ENCODE peak calls at places on chromosomes 7 and 10, in seven cellular contexts. One of them, this sample, is unnamed.

GRCh38 chr7:137328389-137329120 is 15.0 kb downstream of the PTN start:
- DNase-seq in activated CD8-positive, alpha-beta memory T cell treated with anti-CD3 and anti-CD28 coated beads, Interleukin-2, amount 50 U/mL, for 4 hours: no peak
- DNase-seq in breast epithelium: no peak
- DNase-seq in GM23248: no peak
- DNase-seq in astrocyte of the hippocampus: peak; percentile 35
- DNase-seq in GM04503: no peak
- DNase-seq in hepatocyte: no peak
- DNase-seq in this sample: no peak

GRCh38 chr7:17706734-17707133 is 233.6 kb downstream of the SNX13 start:
- DNase-seq in breast epithelium: no peak
- DNase-seq in hepatocyte: peak; percentile 74
- DNase-seq in GM04503: no peak
- DNase-seq in GM23248: peak; percentile 78
- DNase-seq in astrocyte of the hippocampus: peak; percentile 79
- DNase-seq in activated CD8-positive, alpha-beta memory T cell treated with anti-CD3 and anti-CD28 coated beads, Interleukin-2, amount 50 U/mL, for 4 hours: peak; percentile 16
- DNase-seq in this sample: no peak

GRCh38 chr10:498760-499435 is 190.6 kb downstream of the DIP2C start:
- DNase-seq in astrocyte of the hippocampus: no peak
- DNase-seq in hepatocyte: no peak
- DNase-seq in activated CD8-positive, alpha-beta memory T cell treated with anti-CD3 and anti-CD28 coated beads, Interleukin-2, amount 50 U/mL, for 4 hours: no peak
- DNase-seq in GM23248: no peak
- DNase-seq in GM04503: no peak
- DNase-seq in breast epithelium: no peak
- DNase-seq in this sample: no peak

GRCh38 chr7:55249332-55249731 is 115.8 kb upstream of the LANCL2 start:
- DNase-seq in GM23248: no peak
- DNase-seq in GM04503: no peak
- DNase-seq in activated CD8-positive, alpha-beta memory T cell treated with anti-CD3 and anti-CD28 coated beads, Interleukin-2, amount 50 U/mL, for 4 hours: no peak
- DNase-seq in hepatocyte: peak; percentile 32
- DNase-seq in astrocyte of the hippocampus: no peak
- DNase-seq in breast epithelium: no peak
- DNase-seq in this sample: no peak

GRCh38 chr7:36208406-36208805 is 55.4 kb downstream of the EEPD1 start:
- DNase-seq in breast epithelium: no peak
- DNase-seq in GM23248: peak; percentile 49
- DNase-seq in astrocyte of the hippocampus: peak; percentile 30
- DNase-seq in GM04503: no peak
- DNase-seq in activated CD8-positive, alpha-beta memory T cell treated with anti-CD3 and anti-CD28 coated beads, Interleukin-2, amount 50 U/mL, for 4 hours: no peak
- DNase-seq in hepatocyte: no peak
- DNase-seq in this sample: no peak

GRCh38 chr7:104442461-104442860 is 114.1 kb downstream of the LHFPL3 start:
- DNase-seq in astrocyte of the hippocampus: no peak
- DNase-seq in hepatocyte: no peak
- DNase-seq in GM23248: no peak
- DNase-seq in breast epithelium: no peak
- DNase-seq in GM04503: no peak
- DNase-seq in activated CD8-positive, alpha-beta memory T cell treated with anti-CD3 and anti-CD28 coated beads, Interleukin-2, amount 50 U/mL, for 4 hours: no peak
- DNase-seq in this sample: no peak

GRCh38 chr10:111098679-111099437 is 22.0 kb downstream of the ADRA2A start:
- DNase-seq in activated CD8-positive, alpha-beta memory T cell treated with anti-CD3 and anti-CD28 coated beads, Interleukin-2, amount 50 U/mL, for 4 hours: no peak
- DNase-seq in GM04503: no peak
- DNase-seq in breast epithelium: no peak
- DNase-seq in hepatocyte: no peak
- DNase-seq in astrocyte of the hippocampus: no peak
- DNase-seq in GM23248: peak; percentile 45
- DNase-seq in this sample: no peak

GRCh38 chr7:100914879-100915442 is 19.3 kb upstream of the ACHE start:
- DNase-seq in GM23248: peak; percentile 42
- DNase-seq in astrocyte of the hippocampus: no peak
- DNase-seq in breast epithelium: no peak
- DNase-seq in GM04503: no peak
- DNase-seq in hepatocyte: no peak
- DNase-seq in activated CD8-positive, alpha-beta memory T cell treated with anti-CD3 and anti-CD28 coated beads, Interleukin-2, amount 50 U/mL, for 4 hours: no peak
- DNase-seq in this sample: no peak

GRCh38 chr10:93493162-93493561 is 3.2 kb upstream of the CEP55 start:
- DNase-seq in astrocyte of the hippocampus: no peak
- DNase-seq in hepatocyte: no peak
- DNase-seq in breast epithelium: no peak
- DNase-seq in GM23248: no peak
- DNase-seq in activated CD8-positive, alpha-beta memory T cell treated with anti-CD3 and anti-CD28 coated beads, Interleukin-2, amount 50 U/mL, for 4 hours: no peak
- DNase-seq in GM04503: no peak
- DNase-seq in this sample: no peak

GRCh38 chr10:77909755-77910375 is 16.7 kb downstream of the DLG5 start:
- DNase-seq in astrocyte of the hippocampus: no peak
- DNase-seq in hepatocyte: peak; percentile 83
- DNase-seq in GM23248: peak; percentile 87
- DNase-seq in activated CD8-positive, alpha-beta memory T cell treated with anti-CD3 and anti-CD28 coated beads, Interleukin-2, amount 50 U/mL, for 4 hours: no peak
- DNase-seq in GM04503: no peak
- DNase-seq in breast epithelium: no peak
- DNase-seq in this sample: no peak

GRCh38 chr10:75987610-75988009 is 556.2 kb downstream of the LRMDA start:
- DNase-seq in activated CD8-positive, alpha-beta memory T cell treated with anti-CD3 and anti-CD28 coated beads, Interleukin-2, amount 50 U/mL, for 4 hours: no peak
- DNase-seq in astrocyte of the hippocampus: peak; percentile 74
- DNase-seq in breast epithelium: no peak
- DNase-seq in GM04503: peak; percentile 28
- DNase-seq in GM23248: peak; percentile 83
- DNase-seq in hepatocyte: peak; percentile 15
- DNase-seq in this sample: no peak

GRCh38 chr7:105339404-105340316 is 49.1 kb downstream of the SRPK2 start:
- DNase-seq in astrocyte of the hippocampus: no peak
- DNase-seq in GM04503: no peak
- DNase-seq in breast epithelium: no peak
- DNase-seq in hepatocyte: no peak
- DNase-seq in activated CD8-positive, alpha-beta memory T cell treated with anti-CD3 and anti-CD28 coated beads, Interleukin-2, amount 50 U/mL, for 4 hours: no peak
- DNase-seq in GM23248: no peak
- DNase-seq in this sample: no peak

GRCh38 chr7:26181474-26182227 is 18.9 kb downstream of the HNRNPA2B1 start:
- DNase-seq in breast epithelium: no peak
- DNase-seq in hepatocyte: no peak
- DNase-seq in activated CD8-positive, alpha-beta memory T cell treated with anti-CD3 and anti-CD28 coated beads, Interleukin-2, amount 50 U/mL, for 4 hours: no peak
- DNase-seq in astrocyte of the hippocampus: no peak
- DNase-seq in GM23248: no peak
- DNase-seq in GM04503: no peak
- DNase-seq in this sample: no peak

GRCh38 chr10:34889004-34889869 is 74.1 kb upstream of the PARD3 start:
- DNase-seq in breast epithelium: no peak
- DNase-seq in hepatocyte: no peak
- DNase-seq in activated CD8-positive, alpha-beta memory T cell treated with anti-CD3 and anti-CD28 coated beads, Interleukin-2, amount 50 U/mL, for 4 hours: no peak
- DNase-seq in GM23248: peak; percentile 42
- DNase-seq in GM04503: peak; percentile 20
- DNase-seq in astrocyte of the hippocampus: peak; percentile 77
- DNase-seq in this sample: no peak

GRCh38 chr10:27741173-27742091 is 4.2 kb downstream of the MKX start:
- DNase-seq in hepatocyte: peak; percentile 8
- DNase-seq in breast epithelium: no peak
- DNase-seq in GM04503: no peak
- DNase-seq in astrocyte of the hippocampus: no peak
- DNase-seq in GM23248: no peak
- DNase-seq in activated CD8-positive, alpha-beta memory T cell treated with anti-CD3 and anti-CD28 coated beads, Interleukin-2, amount 50 U/mL, for 4 hours: no peak
- DNase-seq in this sample: peak; percentile 67

GRCh38 chr7:76356823-76357222 is 2.0 kb downstream of the YWHAG start:
- DNase-seq in breast epithelium: no peak
- DNase-seq in GM23248: peak; percentile 80
- DNase-seq in astrocyte of the hippocampus: peak; percentile 44
- DNase-seq in GM04503: no peak
- DNase-seq in activated CD8-positive, alpha-beta memory T cell treated with anti-CD3 and anti-CD28 coated beads, Interleukin-2, amount 50 U/mL, for 4 hours: no peak
- DNase-seq in hepatocyte: peak; percentile 54
- DNase-seq in this sample: no peak

GRCh38 chr7:30469303-30469702 is 9.3 kb downstream of the NOD1 start:
- DNase-seq in GM04503: peak; percentile 99
- DNase-seq in astrocyte of the hippocampus: peak; percentile 98
- DNase-seq in breast epithelium: peak; percentile 72
- DNase-seq in hepatocyte: peak; percentile 92
- DNase-seq in GM23248: peak; percentile 99
- DNase-seq in activated CD8-positive, alpha-beta memory T cell treated with anti-CD3 and anti-CD28 coated beads, Interleukin-2, amount 50 U/mL, for 4 hours: no peak
- DNase-seq in this sample: peak; percentile 92

GRCh38 chr7:124399941-124400340 is 365.7 kb downstream of the GPR37 start:
- DNase-seq in breast epithelium: no peak
- DNase-seq in astrocyte of the hippocampus: no peak
- DNase-seq in activated CD8-positive, alpha-beta memory T cell treated with anti-CD3 and anti-CD28 coated beads, Interleukin-2, amount 50 U/mL, for 4 hours: no peak
- DNase-seq in GM04503: no peak
- DNase-seq in GM23248: no peak
- DNase-seq in hepatocyte: no peak
- DNase-seq in this sample: no peak

GRCh38 chr10:44334621-44335184 is 50.2 kb downstream of the CXCL12 start:
- DNase-seq in hepatocyte: no peak
- DNase-seq in breast epithelium: no peak
- DNase-seq in GM04503: peak; percentile 33
- DNase-seq in activated CD8-positive, alpha-beta memory T cell treated with anti-CD3 and anti-CD28 coated beads, Interleukin-2, amount 50 U/mL, for 4 hours: no peak
- DNase-seq in GM23248: peak; percentile 76
- DNase-seq in astrocyte of the hippocampus: peak; percentile 61
- DNase-seq in this sample: peak; percentile 9

GRCh38 chr7:157228864-157229422 is 90.2 kb downstream of the UBE3C start:
- DNase-seq in activated CD8-positive, alpha-beta memory T cell treated with anti-CD3 and anti-CD28 coated beads, Interleukin-2, amount 50 U/mL, for 4 hours: peak; percentile 23
- DNase-seq in GM23248: peak; percentile 57
- DNase-seq in astrocyte of the hippocampus: peak; percentile 34
- DNase-seq in GM04503: no peak
- DNase-seq in breast epithelium: no peak
- DNase-seq in hepatocyte: peak; percentile 19
- DNase-seq in this sample: no peak

GRCh38 chr10:62082729-62083412 is 181.4 kb downstream of the ARID5B start:
- DNase-seq in astrocyte of the hippocampus: peak; percentile 52
- DNase-seq in activated CD8-positive, alpha-beta memory T cell treated with anti-CD3 and anti-CD28 coated beads, Interleukin-2, amount 50 U/mL, for 4 hours: no peak
- DNase-seq in breast epithelium: no peak
- DNase-seq in hepatocyte: no peak
- DNase-seq in GM23248: peak; percentile 64
- DNase-seq in GM04503: no peak
- DNase-seq in this sample: no peak

GRCh38 chr7:138258194-138258554 is 181.9 kb downstream of the AKR1D1 start:
- DNase-seq in hepatocyte: no peak
- DNase-seq in activated CD8-positive, alpha-beta memory T cell treated with anti-CD3 and anti-CD28 coated beads, Interleukin-2, amount 50 U/mL, for 4 hours: no peak
- DNase-seq in GM23248: no peak
- DNase-seq in breast epithelium: no peak
- DNase-seq in astrocyte of the hippocampus: no peak
- DNase-seq in GM04503: no peak
- DNase-seq in this sample: no peak

GRCh38 chr7:101094376-101094775 is 9.1 kb downstream of the TRIM56 start:
- DNase-seq in GM04503: no peak
- DNase-seq in breast epithelium: no peak
- DNase-seq in hepatocyte: no peak
- DNase-seq in GM23248: no peak
- DNase-seq in astrocyte of the hippocampus: no peak
- DNase-seq in activated CD8-positive, alpha-beta memory T cell treated with anti-CD3 and anti-CD28 coated beads, Interleukin-2, amount 50 U/mL, for 4 hours: no peak
- DNase-seq in this sample: no peak

GRCh38 chr7:110592557-110592956 is 498.4 kb upstream of the LRRN3 start:
- DNase-seq in hepatocyte: no peak
- DNase-seq in activated CD8-positive, alpha-beta memory T cell treated with anti-CD3 and anti-CD28 coated beads, Interleukin-2, amount 50 U/mL, for 4 hours: no peak
- DNase-seq in astrocyte of the hippocampus: no peak
- DNase-seq in breast epithelium: no peak
- DNase-seq in GM23248: no peak
- DNase-seq in GM04503: no peak
- DNase-seq in this sample: no peak

GRCh38 chr10:77550378-77550777 is 87.2 kb downstream of the KCNMA1 start:
- DNase-seq in astrocyte of the hippocampus: no peak
- DNase-seq in breast epithelium: no peak
- DNase-seq in GM04503: no peak
- DNase-seq in GM23248: no peak
- DNase-seq in activated CD8-positive, alpha-beta memory T cell treated with anti-CD3 and anti-CD28 coated beads, Interleukin-2, amount 50 U/mL, for 4 hours: no peak
- DNase-seq in hepatocyte: no peak
- DNase-seq in this sample: peak; percentile 83

GRCh38 chr10:124079864-124080263 is 13.5 kb downstream of the CHST15 start:
- DNase-seq in activated CD8-positive, alpha-beta memory T cell treated with anti-CD3 and anti-CD28 coated beads, Interleukin-2, amount 50 U/mL, for 4 hours: no peak
- DNase-seq in GM04503: no peak
- DNase-seq in breast epithelium: no peak
- DNase-seq in astrocyte of the hippocampus: no peak
- DNase-seq in hepatocyte: no peak
- DNase-seq in GM23248: no peak
- DNase-seq in this sample: no peak

GRCh38 chr7:37193087-37193774 is 255.4 kb downstream of the ELMO1 start:
- DNase-seq in hepatocyte: no peak
- DNase-seq in breast epithelium: no peak
- DNase-seq in GM04503: no peak
- DNase-seq in GM23248: no peak
- DNase-seq in activated CD8-positive, alpha-beta memory T cell treated with anti-CD3 and anti-CD28 coated beads, Interleukin-2, amount 50 U/mL, for 4 hours: no peak
- DNase-seq in astrocyte of the hippocampus: no peak
- DNase-seq in this sample: no peak

This sample was measured in ascending aorta.